ENCODE peak calls at places on chromosomes 1 and 21, in nine cellular contexts. One of them, this sample, is unnamed. For H3K36me3, the result is how much of the 10 kb centered on the place peaks cover.

GRCh38 chr1:35426097-35426586 is 131.1 kb downstream of the KIAA0319L start:
- DNase-seq in IMR-90: no peak
- DNase-seq in CD8-positive, alpha-beta T cell: no peak
- DNase-seq in K562: no peak
- DNase-seq in suprapubic skin: no peak
- DNase-seq in tibial artery: no peak
- DNase-seq in fibroblast of lung: no peak
- DNase-seq in GM23248: no peak
- DNase-seq in CD4-positive, CD25-positive, alpha-beta regulatory T cell: no peak
- DNase-seq in this sample: no peak

GRCh38 chr21:41258617-41259016 is 58.0 kb upstream of the FAM3B start:
- DNase-seq in fibroblast of lung: peak
- DNase-seq in tibial artery: no peak
- DNase-seq in suprapubic skin: no peak
- DNase-seq in K562: no peak
- DNase-seq in GM23248: no peak
- DNase-seq in CD8-positive, alpha-beta T cell: no peak
- DNase-seq in IMR-90: peak
- DNase-seq in CD4-positive, CD25-positive, alpha-beta regulatory T cell: no peak
- DNase-seq in this sample: no peak

GRCh38 chr1:76354236-76354635 is 279.7 kb downstream of the ST6GALNAC3 start:
- DNase-seq in tibial artery: no peak
- DNase-seq in GM23248: no peak
- DNase-seq in K562: no peak
- DNase-seq in suprapubic skin: no peak
- DNase-seq in CD8-positive, alpha-beta T cell: no peak
- DNase-seq in IMR-90: no peak
- DNase-seq in fibroblast of lung: no peak
- DNase-seq in CD4-positive, CD25-positive, alpha-beta regulatory T cell: no peak
- DNase-seq in this sample: no peak

GRCh38 chr1:241994171-241994570 is 4.7 kb downstream of the MAP1LC3C start:
- DNase-seq in suprapubic skin: no peak
- DNase-seq in fibroblast of lung: no peak
- DNase-seq in IMR-90: no peak
- DNase-seq in K562: no peak
- DNase-seq in GM23248: no peak
- DNase-seq in CD8-positive, alpha-beta T cell: no peak
- DNase-seq in CD4-positive, CD25-positive, alpha-beta regulatory T cell: no peak
- DNase-seq in tibial artery: no peak
- DNase-seq in this sample: no peak

GRCh38 chr1:112393634-112393976 is 2.4 kb upstream of the CTTNBP2NL start:
- DNase-seq in fibroblast of lung: peak
- DNase-seq in K562: no peak
- DNase-seq in GM23248: peak
- DNase-seq in CD4-positive, CD25-positive, alpha-beta regulatory T cell: no peak
- DNase-seq in tibial artery: no peak
- DNase-seq in suprapubic skin: no peak
- DNase-seq in IMR-90: no peak
- DNase-seq in CD8-positive, alpha-beta T cell: no peak
- DNase-seq in this sample: no peak

GRCh38 chr1:62452951-62453350 is 16.1 kb downstream of the USP1 start:
- DNase-seq in suprapubic skin: no peak
- DNase-seq in IMR-90: peak
- DNase-seq in CD8-positive, alpha-beta T cell: no peak
- DNase-seq in GM23248: peak
- DNase-seq in tibial artery: no peak
- DNase-seq in K562: no peak
- DNase-seq in CD4-positive, CD25-positive, alpha-beta regulatory T cell: no peak
- DNase-seq in fibroblast of lung: no peak
- DNase-seq in this sample: no peak

GRCh38 chr1:2255420-2256369 is 27.6 kb downstream of the SKI start:
- DNase-seq in fibroblast of lung: peak
- DNase-seq in CD8-positive, alpha-beta T cell: peak
- DNase-seq in tibial artery: no peak
- DNase-seq in CD4-positive, CD25-positive, alpha-beta regulatory T cell: peak
- DNase-seq in GM23248: peak
- DNase-seq in suprapubic skin: no peak
- DNase-seq in K562: no peak
- DNase-seq in IMR-90: peak
- DNase-seq in this sample: peak

GRCh38 chr1:168567568-168567967 is 8.8 kb upstream of the XCL1 start:
- DNase-seq in K562: no peak
- DNase-seq in CD4-positive, CD25-positive, alpha-beta regulatory T cell: no peak
- DNase-seq in fibroblast of lung: no peak
- DNase-seq in suprapubic skin: no peak
- DNase-seq in IMR-90: no peak
- DNase-seq in GM23248: no peak
- DNase-seq in tibial artery: no peak
- DNase-seq in CD8-positive, alpha-beta T cell: no peak
- DNase-seq in this sample: no peak

GRCh38 chr1:201260236-201260591 is 23.1 kb upstream of the PKP1 start:
- DNase-seq in CD4-positive, CD25-positive, alpha-beta regulatory T cell: no peak
- DNase-seq in suprapubic skin: peak
- DNase-seq in CD8-positive, alpha-beta T cell: no peak
- DNase-seq in GM23248: peak
- DNase-seq in tibial artery: no peak
- DNase-seq in K562: no peak
- DNase-seq in fibroblast of lung: no peak
- DNase-seq in IMR-90: no peak
- DNase-seq in this sample: no peak

GRCh38 chr1:32893198-32894018 is 7.1 kb downstream of the HPCA start:
- DNase-seq in suprapubic skin: no peak
- DNase-seq in fibroblast of lung: no peak
- DNase-seq in IMR-90: peak
- DNase-seq in tibial artery: no peak
- DNase-seq in CD8-positive, alpha-beta T cell: no peak
- DNase-seq in CD4-positive, CD25-positive, alpha-beta regulatory T cell: no peak
- DNase-seq in K562: peak
- DNase-seq in GM23248: peak
- DNase-seq in this sample: no peak

GRCh38 chr1:32894019-32894600 is 7.1 kb downstream of the TMEM54 start:
- DNase-seq in CD8-positive, alpha-beta T cell: no peak
- DNase-seq in fibroblast of lung: no peak
- DNase-seq in tibial artery: no peak
- DNase-seq in CD4-positive, CD25-positive, alpha-beta regulatory T cell: no peak
- DNase-seq in K562: no peak
- DNase-seq in suprapubic skin: no peak
- DNase-seq in IMR-90: no peak
- DNase-seq in GM23248: no peak
- DNase-seq in this sample: no peak

GRCh38 chr1:32891630-32892029 is 5.3 kb downstream of the HPCA start:
- DNase-seq in GM23248: no peak
- DNase-seq in K562: no peak
- DNase-seq in CD8-positive, alpha-beta T cell: no peak
- DNase-seq in tibial artery: no peak
- DNase-seq in suprapubic skin: no peak
- DNase-seq in fibroblast of lung: no peak
- DNase-seq in CD4-positive, CD25-positive, alpha-beta regulatory T cell: no peak
- DNase-seq in IMR-90: no peak
- DNase-seq in this sample: no peak

GRCh38 chr1:32891241-32891570 is 4.9 kb downstream of the HPCA start:
- DNase-seq in K562: no peak
- DNase-seq in CD8-positive, alpha-beta T cell: no peak
- DNase-seq in CD4-positive, CD25-positive, alpha-beta regulatory T cell: no peak
- DNase-seq in tibial artery: no peak
- DNase-seq in fibroblast of lung: no peak
- DNase-seq in GM23248: peak
- DNase-seq in IMR-90: no peak
- DNase-seq in suprapubic skin: no peak
- DNase-seq in this sample: no peak

DNA sequence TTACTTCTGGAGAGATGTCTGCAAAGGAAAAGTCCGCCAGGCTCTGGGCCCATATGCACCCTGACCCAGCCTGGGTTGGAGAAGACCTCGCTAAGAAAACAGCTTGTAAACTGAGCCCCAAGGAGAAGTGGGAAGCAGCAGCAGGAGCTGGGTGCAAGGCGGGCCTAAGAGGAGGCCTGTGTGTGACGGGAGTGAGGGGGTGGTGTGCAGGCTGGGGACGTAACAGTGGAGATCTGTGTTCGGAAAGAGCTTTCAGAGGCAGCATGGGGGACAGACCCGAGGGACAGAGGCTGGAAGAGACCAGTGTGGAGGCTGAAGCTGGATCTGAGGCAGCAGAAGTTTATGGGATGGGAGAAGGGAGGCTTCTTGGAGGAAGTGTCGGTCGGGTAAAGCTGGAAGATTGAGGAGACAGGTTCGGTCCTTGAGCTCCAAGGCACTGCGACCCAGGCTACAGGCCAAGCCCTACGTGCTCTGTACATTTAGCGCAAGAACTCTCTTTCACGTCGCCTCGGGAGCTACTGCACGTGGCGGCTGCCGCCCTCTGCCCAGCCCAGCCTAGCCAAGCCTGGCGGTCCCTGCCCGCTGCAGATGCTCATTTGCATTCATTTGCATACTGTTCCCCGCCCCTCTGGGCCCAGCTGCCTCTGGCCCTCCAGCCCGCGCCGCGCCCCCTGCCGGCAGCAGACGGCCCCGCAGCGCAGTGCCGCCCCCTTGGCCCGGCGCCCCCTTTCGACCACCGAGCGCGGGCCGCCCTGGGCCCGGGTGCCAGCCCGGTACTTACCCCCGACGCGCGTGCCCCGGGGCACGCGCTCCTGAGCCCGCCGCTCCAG is 6.3 kb downstream of the HPCA start:
- DNase-seq in CD8-positive, alpha-beta T cell: peak
- DNase-seq in fibroblast of lung: peak
- DNase-seq in IMR-90: no peak
- DNase-seq in K562: peak
- DNase-seq in GM23248: peak
- DNase-seq in tibial artery: no peak
- DNase-seq in CD4-positive, CD25-positive, alpha-beta regulatory T cell: peak
- DNase-seq in suprapubic skin: no peak
- DNase-seq in this sample: peak
- H3K4me3 ChIP-seq in CD8-positive, alpha-beta T cell: peak
- H3K4me3 ChIP-seq in fibroblast of lung: no peak
- H3K4me3 ChIP-seq in IMR-90: peak
- H3K4me3 ChIP-seq in K562: peak
- H3K4me3 ChIP-seq in GM23248: peak
- H3K4me3 ChIP-seq in tibial artery: peak
- H3K4me3 ChIP-seq in CD4-positive, CD25-positive, alpha-beta regulatory T cell: no peak
- H3K4me3 ChIP-seq in suprapubic skin: peak
- H3K4me3 ChIP-seq in this sample: no peak

DNA sequence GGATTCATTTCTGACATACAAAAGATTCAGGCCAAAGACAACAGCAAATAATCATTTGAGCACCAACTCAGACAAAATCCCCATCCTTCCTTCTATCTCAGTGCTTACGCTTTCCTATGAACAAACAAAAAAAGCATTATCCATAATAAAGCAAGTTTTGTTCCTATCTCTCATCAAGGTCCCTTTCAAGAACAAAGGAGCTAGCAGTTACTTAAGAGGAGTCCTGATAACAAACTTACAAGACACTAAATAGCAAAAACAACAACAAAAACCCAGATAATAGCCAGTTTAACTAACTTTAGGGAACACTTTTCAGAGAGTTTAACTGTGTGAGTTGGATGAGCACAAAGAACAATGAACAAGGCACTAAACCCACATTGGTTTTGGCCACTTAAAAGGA is 10.5 kb downstream of the EVI5 start:
- DNase-seq in fibroblast of lung: no peak
- DNase-seq in K562: no peak
- DNase-seq in IMR-90: no peak
- DNase-seq in GM23248: no peak
- DNase-seq in CD8-positive, alpha-beta T cell: no peak
- DNase-seq in suprapubic skin: no peak
- DNase-seq in tibial artery: no peak
- DNase-seq in CD4-positive, CD25-positive, alpha-beta regulatory T cell: no peak
- DNase-seq in this sample: no peak
- H3K36me3 ChIP-seq in fibroblast of lung: under half
- H3K36me3 ChIP-seq in K562: under half
- H3K36me3 ChIP-seq in IMR-90: under half
- H3K36me3 ChIP-seq in GM23248: under half
- H3K36me3 ChIP-seq in CD8-positive, alpha-beta T cell: under half
- H3K36me3 ChIP-seq in suprapubic skin: under half
- H3K36me3 ChIP-seq in tibial artery: under half
- H3K36me3 ChIP-seq in CD4-positive, CD25-positive, alpha-beta regulatory T cell: under half
- H3K36me3 ChIP-seq in this sample: under half

DNA sequence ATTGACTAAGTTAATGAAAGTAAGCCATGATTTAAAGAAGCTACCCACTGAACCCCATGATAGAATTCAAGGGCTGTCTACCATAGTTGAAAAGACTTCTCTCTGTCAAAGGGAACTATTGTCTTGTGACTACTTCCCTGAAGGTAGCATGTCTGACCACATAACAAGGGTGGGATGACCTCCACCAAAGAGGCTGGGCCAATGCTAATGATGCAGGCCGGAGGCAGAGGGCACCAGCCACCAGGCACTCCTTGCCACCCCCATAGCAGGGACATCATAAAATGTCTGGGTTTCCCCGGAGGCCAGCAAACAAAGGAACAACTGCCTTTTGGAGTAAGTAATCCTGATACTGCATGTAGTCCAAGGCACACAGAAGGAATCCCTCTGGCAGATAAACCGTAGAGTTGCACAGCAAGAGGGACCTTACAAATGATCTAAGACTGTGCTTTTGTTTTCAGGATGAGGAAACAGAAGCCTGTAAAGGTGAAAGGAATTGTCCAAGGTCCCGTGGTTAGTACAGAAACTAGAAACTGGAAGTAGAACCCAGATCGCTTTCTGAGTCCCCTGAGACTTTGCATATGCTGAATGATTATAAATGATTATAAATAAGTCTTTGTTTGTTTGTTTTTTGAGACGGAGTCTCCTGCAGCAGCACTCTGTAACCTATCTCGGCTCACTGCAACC is 33.5 kb upstream of the ITPKB start:
- DNase-seq in K562: no peak
- DNase-seq in CD8-positive, alpha-beta T cell: no peak
- DNase-seq in IMR-90: no peak
- DNase-seq in fibroblast of lung: no peak
- DNase-seq in CD4-positive, CD25-positive, alpha-beta regulatory T cell: no peak
- DNase-seq in tibial artery: no peak
- DNase-seq in GM23248: no peak
- DNase-seq in suprapubic skin: no peak
- DNase-seq in this sample: peak
- H3K4me3 ChIP-seq in K562: no peak
- H3K4me3 ChIP-seq in CD8-positive, alpha-beta T cell: no peak
- H3K4me3 ChIP-seq in IMR-90: no peak
- H3K4me3 ChIP-seq in fibroblast of lung: no peak
- H3K4me3 ChIP-seq in CD4-positive, CD25-positive, alpha-beta regulatory T cell: no peak
- H3K4me3 ChIP-seq in tibial artery: no peak
- H3K4me3 ChIP-seq in GM23248: no peak
- H3K4me3 ChIP-seq in suprapubic skin: no peak
- H3K4me3 ChIP-seq in this sample: no peak

DNA sequence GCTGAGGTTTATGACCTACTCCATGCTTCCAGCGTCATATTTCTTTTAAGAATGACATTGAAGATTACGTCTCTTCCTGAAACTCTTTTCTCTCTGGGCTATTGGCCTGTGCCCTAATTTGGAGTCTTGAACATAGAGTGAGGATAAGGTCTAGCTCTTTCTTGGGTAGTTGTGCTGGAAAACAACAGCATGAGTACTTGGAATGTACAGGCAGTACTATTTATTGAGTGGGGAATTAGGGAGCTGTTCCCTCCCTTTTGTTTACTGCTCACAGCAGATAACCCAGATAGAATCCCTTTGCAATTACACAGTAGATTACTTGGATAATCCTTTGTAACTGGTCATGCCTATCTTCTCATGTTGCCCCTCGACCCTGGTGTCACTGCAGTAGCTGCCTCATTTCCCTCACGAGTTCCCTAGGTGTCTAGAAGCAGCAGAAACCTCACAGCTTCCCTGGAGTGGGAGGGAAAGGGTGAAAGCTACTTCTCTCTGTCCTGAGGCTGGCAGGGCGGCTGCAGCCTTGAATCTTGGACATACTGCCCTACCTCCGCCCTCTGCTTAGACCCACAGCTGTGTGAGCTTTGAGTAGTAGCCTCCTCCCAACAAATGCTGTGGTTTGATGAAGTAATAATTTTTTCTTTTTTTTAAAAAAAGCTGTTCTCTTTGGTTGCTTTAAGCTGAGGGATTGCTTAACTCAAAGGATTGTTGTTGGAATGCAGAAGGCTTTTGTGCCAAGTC is 70.5 kb downstream of the FGGY start:
- DNase-seq in suprapubic skin: peak
- DNase-seq in CD8-positive, alpha-beta T cell: no peak
- DNase-seq in IMR-90: peak
- DNase-seq in fibroblast of lung: peak
- DNase-seq in K562: no peak
- DNase-seq in tibial artery: peak
- DNase-seq in CD4-positive, CD25-positive, alpha-beta regulatory T cell: no peak
- DNase-seq in GM23248: peak
- DNase-seq in this sample: no peak
- H3K36me3 ChIP-seq in suprapubic skin: under half
- H3K36me3 ChIP-seq in CD8-positive, alpha-beta T cell: under half
- H3K36me3 ChIP-seq in IMR-90: under half
- H3K36me3 ChIP-seq in fibroblast of lung: under half
- H3K36me3 ChIP-seq in K562: under half
- H3K36me3 ChIP-seq in tibial artery: under half
- H3K36me3 ChIP-seq in CD4-positive, CD25-positive, alpha-beta regulatory T cell: under half
- H3K36me3 ChIP-seq in GM23248: under half
- H3K36me3 ChIP-seq in this sample: under half

This sample was measured in GM06990.